ENCODE peak calls at places on chromosomes 2 and 18, in nine cellular contexts. M, Z, F, A, O, S, I, Y and G are unnamed samples.
A peak's percentile ranks its signal among the peaks of the same experiment; 100 is the strongest.

GRCh38 chr18:56659111-56659510 is 8.0 kb downstream of the WDR7 start:
- DNase-seq in M (no peak), F (no peak), S (no peak), O (no peak), A (no peak), I (no peak), Z (no peak), Y (no peak), G (no peak)

GRCh38 chr2:193966590-193966989 is 1690.4 kb upstream of the SLC39A10 start:
- DNase-seq in Z (no peak), O (no peak), S (no peak), M (no peak), Y (no peak), F (no peak), A (no peak), I (peak; percentile 41), G (peak; percentile 51)

GRCh38 chr2:33412920-33413319 is 63.5 kb upstream of the RASGRP3 start:
- DNase-seq in A (no peak), M (no peak), S (no peak), O (no peak), Y (no peak), Z (no peak), I (peak; percentile 18), F (peak; percentile 18), G (peak; percentile 54)

GRCh38 chr18:61949946-61950345 is 57.1 kb upstream of the RNF152 start:
- DNase-seq in Y (no peak), F (no peak), S (no peak), A (no peak), O (no peak), Z (no peak), M (no peak), I (no peak), G (no peak)

GRCh38 chr2:209383212-209383611 is 40.6 kb upstream of the MAP2 start:
- DNase-seq in A (no peak), F (no peak), I (peak; percentile 79), Z (no peak), O (no peak), Y (no peak), M (no peak), S (no peak), G (no peak)

GRCh38 chr2:102141915-102142828 is at the start of gene IL1R1:
- DNase-seq in I (no peak), M (no peak), A (peak; percentile 84), S (peak; percentile 82), F (peak; percentile 65), Z (no peak), O (peak; percentile 74), Y (peak; percentile 90), G (peak; percentile 70)

GRCh38 chr2:118845843-118846666 is 1.4 kb downstream of the EN1 start:
- DNase-seq in Z (no peak), O (peak; percentile 68), A (no peak), M (no peak), Y (no peak), S (no peak), I (no peak), F (peak; percentile 37), G (peak; percentile 57)

GRCh38 chr2:190860985-190861721 is 19.5 kb upstream of the GLS start:
- DNase-seq in O (no peak), Y (no peak), M (no peak), A (no peak), I (no peak), S (no peak), Z (no peak), F (no peak), G (peak; percentile 86)

GRCh38 chr2:68548396-68548795 is 81.0 kb downstream of the APLF start:
- DNase-seq in I (no peak), Y (no peak), M (no peak), F (no peak), O (no peak), Z (no peak), A (no peak), S (no peak), G (no peak)

GRCh38 chr2:190649798-190650390 is 1.0 kb downstream of the NAB1 start:
- DNase-seq in Y (no peak), A (no peak), F (peak; percentile 39), Z (no peak), I (no peak), M (no peak), O (no peak), S (peak; percentile 28), G (peak; percentile 21)

GRCh38 chr18:9649164-9649540 is 34.8 kb upstream of the PPP4R1 start:
- DNase-seq in O (no peak), Y (no peak), Z (no peak), A (no peak), S (no peak), M (no peak), F (no peak), I (no peak), G (no peak)

GRCh38 chr18:9648431-9649163 is 34.2 kb upstream of the PPP4R1 start:
- DNase-seq in O (no peak), I (no peak), S (no peak), Z (peak; percentile 47), Y (no peak), A (no peak), F (no peak), M (no peak), G (no peak)

GRCh38 chr18:9658111-9658641 is 43.8 kb upstream of the PPP4R1 start:
- DNase-seq in M (no peak), A (no peak), Z (no peak), S (peak; percentile 52), O (no peak), I (peak; percentile 60), Y (no peak), F (no peak), G (no peak)

GRCh38 chr18:9647496-9648323 is 33.4 kb upstream of the PPP4R1 start:
- DNase-seq in Z (peak; percentile 21), M (no peak), F (no peak), Y (no peak), O (no peak), I (no peak), A (no peak), S (no peak), G (no peak)

GRCh38 chr18:9653390-9653789 is 39.0 kb upstream of the PPP4R1 start:
- DNase-seq in M (no peak), O (no peak), F (peak; percentile 76), Y (peak; percentile 73), A (peak; percentile 50), S (no peak), Z (no peak), I (no peak), G (no peak)
- TF ChIP-seq POLR2AphosphoS5 in M (no peak), O (no peak), F (no peak), Y (no peak), A (no peak), S (no peak), Z (no peak), I (no peak), G (no peak)

GRCh38 chr2:12819721-12820120 is 103.0 kb downstream of the TRIB2 start:
- DNase-seq in Z (no peak), A (no peak), I (no peak), Y (no peak), S (no peak), M (no peak), F (no peak), O (no peak), G (no peak)

GRCh38 chr2:12818416-12819097 is 101.8 kb downstream of the TRIB2 start:
- DNase-seq in Y (no peak), I (no peak), A (no peak), Z (no peak), S (no peak), F (no peak), M (no peak), O (no peak), G (no peak)

GRCh38 chr2:12816379-12817306 is 99.9 kb downstream of the TRIB2 start:
- DNase-seq in Z (no peak), S (no peak), O (no peak), A (no peak), I (peak; percentile 71), M (no peak), F (no peak), Y (no peak), G (no peak)

GRCh38 chr2:12817870-12818269 is 101.1 kb downstream of the TRIB2 start:
- DNase-seq in A (no peak), M (no peak), O (no peak), Y (no peak), S (no peak), Z (no peak), I (no peak), F (no peak), G (no peak)

DNA sequence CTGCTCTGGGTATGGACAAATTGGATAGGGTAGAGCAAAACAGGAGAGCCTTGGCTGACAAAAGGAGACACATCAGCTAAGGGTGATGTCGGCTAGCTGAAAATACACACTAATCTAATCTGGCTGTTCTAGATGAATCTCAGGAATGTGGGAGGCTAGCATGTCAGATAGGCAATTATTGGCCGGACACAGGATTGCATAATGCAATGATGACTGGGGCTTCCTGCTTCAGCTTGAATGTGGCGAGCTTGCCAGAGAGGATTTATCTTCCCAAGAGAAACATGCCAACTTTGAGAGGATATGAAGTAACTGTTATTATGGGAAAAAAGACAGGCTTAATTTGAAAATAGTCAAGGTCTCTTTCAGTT is 102.3 kb downstream of the TRIB2 start:
- DNase-seq in M (no peak), S (peak; percentile 70), O (no peak), Z (no peak), I (no peak), Y (peak; percentile 94), A (peak; percentile 38), F (no peak), G (peak; percentile 8)
- TF ChIP-seq POLR2AphosphoS5 in M (no peak), S (peak; percentile 87), O (no peak), Z (no peak), I (no peak), Y (peak; percentile 85), A (peak; percentile 96), F (peak; percentile 66), G (no peak)

DNA sequence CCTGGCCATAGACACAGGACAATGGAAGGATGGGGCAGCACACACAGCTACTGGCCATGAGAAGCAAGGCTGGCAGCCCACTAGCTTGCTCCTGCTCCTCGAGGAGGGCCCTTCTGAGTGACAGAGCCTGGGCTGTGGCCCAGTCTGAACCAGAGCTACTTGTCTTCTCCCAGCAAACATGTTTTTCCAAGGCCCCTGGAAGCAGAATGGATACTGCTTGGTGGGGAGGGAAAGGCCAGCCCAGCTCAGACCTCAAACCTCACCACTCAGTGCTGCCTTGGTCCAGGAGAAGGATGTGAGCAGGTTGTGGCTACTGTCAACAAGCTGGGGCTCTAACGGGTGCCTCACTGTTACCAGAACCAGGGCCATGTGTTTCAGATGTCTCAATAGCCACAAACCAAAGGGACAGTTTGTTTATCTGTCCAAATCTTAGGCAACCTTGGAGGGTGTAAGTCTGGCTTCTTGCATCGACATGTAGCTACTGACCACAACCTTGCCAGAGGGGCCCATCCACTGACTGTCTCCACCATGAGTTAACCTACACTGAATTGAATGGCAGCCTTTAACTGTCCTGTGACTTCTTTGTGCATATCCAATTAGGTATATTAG is 98.6 kb downstream of the TGFA start:
- DNase-seq in M (no peak), Y (no peak), I (no peak), S (no peak), A (no peak), O (no peak), Z (no peak), F (no peak), G (no peak)
- TF ChIP-seq POLR2AphosphoS5 in M (no peak), Y (no peak), I (no peak), S (no peak), A (no peak), O (no peak), Z (no peak), F (no peak), G (no peak)

DNA sequence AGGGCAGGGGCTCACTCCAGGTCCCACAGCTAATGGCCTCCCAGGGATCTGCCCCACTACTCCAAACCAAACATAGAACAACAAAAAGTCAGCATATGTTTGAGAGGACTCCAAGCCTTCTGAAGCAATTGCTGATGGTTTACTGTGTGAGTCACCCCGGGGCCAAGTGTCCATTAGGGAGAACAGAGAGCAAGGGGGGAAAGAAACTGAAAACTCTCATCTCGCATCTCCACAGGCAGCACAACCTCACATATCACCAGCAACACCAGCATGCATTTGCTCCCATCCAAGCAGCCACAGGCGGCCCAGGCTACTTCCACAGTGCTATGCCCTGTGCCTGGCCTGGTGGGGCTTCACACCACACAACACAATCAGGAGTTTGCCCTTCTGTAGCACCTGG is 39.1 kb downstream of the CYRIA start:
- DNase-seq in A (no peak), M (no peak), O (no peak), Z (no peak), S (peak; percentile 73), I (no peak), Y (no peak), F (no peak), G (no peak)
- TF ChIP-seq POLR2AphosphoS5 in A (no peak), M (no peak), O (no peak), Z (no peak), S (peak; percentile 15), I (no peak), Y (no peak), F (no peak), G (no peak)